ENCODE peak calls at places on chromosomes 3 and 15, in nine cellular contexts. E is H1, B is SJSA1, S is heart left ventricle, W is thyroid gland, I is right lobe of liver, D is aorta, L is adipocyte, Z is PC-9. X is an unnamed sample. For H3K27me3 and H3K36me3, the result is how much of the 10 kb centered on the place peaks cover.

GRCh38 chr15:97174886-97175540 is 785.5 kb upstream of the ARRDC4 start:
- DNase-seq in E (no peak), I (no peak), B (no peak), S (no peak), D (no peak), W (no peak), Z (no peak), L (no peak), X (no peak)

GRCh38 chr3:53252105-53252946 is 3.5 kb downstream of the TKT start:
- DNase-seq in W (peak), D (no peak), B (no peak), S (peak), L (no peak), I (no peak), E (no peak), Z (no peak), X (no peak)

GRCh38 chr3:152444029-152444641 is 175.4 kb downstream of the MBNL1 start:
- DNase-seq in E (no peak), B (peak), Z (no peak), W (no peak), D (no peak), S (no peak), I (no peak), L (peak), X (no peak)

GRCh38 chr15:55322452-55322851 is 3.4 kb downstream of the PIGB start:
- DNase-seq in L (no peak), Z (no peak), W (no peak), I (no peak), S (no peak), B (no peak), D (no peak), E (no peak), X (no peak)

GRCh38 chr3:85151555-85151954 is 192.8 kb downstream of the CADM2 start:
- DNase-seq in Z (no peak), L (no peak), D (no peak), S (no peak), E (no peak), W (no peak), B (no peak), I (no peak), X (no peak)

GRCh38 chr3:170421147-170421641 is 2.5 kb downstream of the CLDN11 start:
- DNase-seq in B (no peak), Z (no peak), I (no peak), L (peak), D (no peak), S (no peak), W (peak), E (no peak), X (no peak)

GRCh38 chr15:75676688-75677475 is 29.2 kb downstream of the SNX33 start:
- DNase-seq in Z (no peak), D (no peak), L (no peak), B (no peak), S (no peak), I (no peak), W (no peak), E (no peak), X (no peak)

GRCh38 chr15:75842722-75843617 is at the start of gene UBE2Q2:
- DNase-seq in E (peak), I (peak), Z (peak), W (peak), B (peak), L (peak), S (peak), D (peak), X (peak)

GRCh38 chr15:58559904-58560588 is 128.3 kb downstream of the LIPC start:
- DNase-seq in E (no peak), B (no peak), W (no peak), Z (no peak), S (no peak), I (no peak), D (no peak), L (no peak), X (no peak)

GRCh38 chr15:92123848-92124631 is 269.6 kb upstream of the ST8SIA2 start:
- DNase-seq in W (no peak), S (no peak), D (no peak), E (no peak), L (no peak), I (no peak), B (no peak), Z (no peak), X (no peak)

GRCh38 chr3:102194760-102195159 is 240.1 kb upstream of the ZPLD1 start:
- DNase-seq in L (no peak), B (no peak), I (no peak), Z (no peak), W (no peak), S (no peak), E (no peak), D (no peak), X (no peak)

GRCh38 chr3:187767266-187768032 is 22.2 kb upstream of the BCL6 start:
- DNase-seq in B (no peak), I (no peak), Z (no peak), S (no peak), W (no peak), E (no peak), D (no peak), L (peak), X (peak)

GRCh38 chr3:56917740-56918568 is 116.2 kb upstream of the ARHGEF3 start:
- DNase-seq in L (no peak), D (no peak), I (no peak), W (no peak), E (no peak), S (no peak), B (no peak), Z (no peak), X (no peak)

GRCh38 chr15:77851086-77851485 is 218.4 kb upstream of the LINGO1 start:
- DNase-seq in B (no peak), L (no peak), E (no peak), D (peak), W (no peak), I (no peak), Z (no peak), S (no peak), X (no peak)

GRCh38 chr15:77853910-77854309 is 221.2 kb upstream of the LINGO1 start:
- DNase-seq in W (no peak), L (no peak), S (no peak), Z (no peak), D (peak), I (no peak), E (no peak), B (no peak), X (no peak)

GRCh38 chr15:77851696-77852095 is 219.0 kb upstream of the LINGO1 start:
- DNase-seq in I (no peak), L (no peak), Z (no peak), E (no peak), D (peak), S (no peak), B (no peak), W (peak), X (peak)

GRCh38 chr15:77852241-77853007 is 219.7 kb upstream of the LINGO1 start:
- DNase-seq in B (no peak), S (no peak), Z (no peak), D (peak), L (no peak), E (no peak), W (no peak), I (no peak), X (no peak)

DNA sequence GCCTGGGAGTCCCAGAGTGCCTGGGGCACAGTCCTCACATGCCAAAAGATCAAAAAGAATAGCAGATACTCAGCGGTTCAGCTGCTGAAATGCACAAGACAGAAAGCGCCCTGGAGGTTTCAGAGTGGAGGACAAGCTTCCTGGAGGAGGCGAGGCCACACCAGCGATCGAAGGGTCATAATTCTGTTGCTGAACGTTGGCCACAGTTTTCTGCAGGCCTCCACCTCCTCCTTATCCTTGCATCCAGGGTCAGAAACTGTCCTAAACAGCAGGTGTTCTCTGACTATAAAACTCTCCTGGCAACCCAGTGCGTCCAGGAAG is 220.3 kb upstream of the LINGO1 start:
- DNase-seq in Z (no peak), L (no peak), S (no peak), I (no peak), B (no peak), D (no peak), W (no peak), E (no peak), X (no peak)
- H3K27me3 ChIP-seq in Z (half or more), L (half or more), S (under half), I (under half), B (under half), D (under half), W (under half), E (under half), X (under half)

GRCh38 chr3:171790574-171790897 is 19.7 kb downstream of the PLD1 start:
- DNase-seq in W (no peak), I (no peak), L (no peak), Z (no peak), B (no peak), E (no peak), D (no peak), S (no peak), X (no peak)

GRCh38 chr3:171786997-171787396 is 23.3 kb downstream of the PLD1 start:
- DNase-seq in Z (no peak), W (no peak), S (no peak), L (no peak), B (no peak), I (no peak), E (no peak), D (no peak), X (no peak)

GRCh38 chr3:171789759-171790505 is 20.4 kb downstream of the PLD1 start:
- DNase-seq in Z (no peak), S (no peak), L (no peak), W (no peak), E (no peak), I (no peak), B (no peak), D (no peak), X (no peak)

GRCh38 chr3:171790898-171791694 is 19.2 kb downstream of the PLD1 start:
- DNase-seq in Z (no peak), I (no peak), D (no peak), E (no peak), L (no peak), B (no peak), S (no peak), W (no peak), X (no peak)

DNA sequence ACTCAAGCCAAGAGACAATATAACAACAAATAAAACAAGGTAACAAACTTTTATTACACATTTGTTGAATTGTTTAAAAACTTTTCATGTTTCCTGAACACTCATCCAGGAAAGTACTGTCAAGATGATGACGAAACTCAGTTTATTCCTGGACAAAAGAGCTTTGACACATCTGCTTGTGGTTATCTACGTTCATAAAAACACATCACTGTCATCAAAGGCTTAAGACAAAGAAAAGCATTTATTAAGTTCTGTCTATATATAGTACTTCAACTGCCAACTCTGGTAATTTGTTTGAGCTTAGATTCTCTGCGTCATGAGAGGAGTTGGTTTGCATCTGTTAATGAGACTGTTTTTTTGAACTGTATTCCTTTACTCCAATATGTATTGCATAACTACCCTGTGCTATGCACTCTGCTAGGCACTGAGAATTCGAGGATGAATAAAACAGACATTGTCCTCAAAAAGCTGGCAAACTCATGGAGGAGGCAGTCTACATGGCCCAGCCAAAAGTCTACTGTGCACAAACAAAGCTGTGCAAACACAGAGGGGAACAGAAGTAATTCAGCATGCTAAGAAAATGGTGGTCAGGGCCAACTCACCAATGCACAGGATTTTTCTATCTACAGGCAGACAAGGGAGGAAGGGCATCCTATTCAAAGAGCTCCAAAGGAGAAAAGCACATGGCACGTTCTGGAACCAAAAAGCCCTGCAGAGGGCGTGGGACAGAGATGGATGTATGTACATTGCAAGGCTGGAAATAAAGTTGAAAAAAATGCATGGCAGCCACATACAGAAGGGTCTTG is 21.5 kb downstream of the PLD1 start:
- DNase-seq in B (peak), E (no peak), L (peak), D (no peak), W (no peak), I (no peak), S (no peak), Z (no peak), X (no peak)
- H3K4me3 ChIP-seq in B (no peak), E (no peak), L (no peak), D (no peak), W (no peak), I (no peak), S (no peak), Z (no peak), X (no peak)

DNA sequence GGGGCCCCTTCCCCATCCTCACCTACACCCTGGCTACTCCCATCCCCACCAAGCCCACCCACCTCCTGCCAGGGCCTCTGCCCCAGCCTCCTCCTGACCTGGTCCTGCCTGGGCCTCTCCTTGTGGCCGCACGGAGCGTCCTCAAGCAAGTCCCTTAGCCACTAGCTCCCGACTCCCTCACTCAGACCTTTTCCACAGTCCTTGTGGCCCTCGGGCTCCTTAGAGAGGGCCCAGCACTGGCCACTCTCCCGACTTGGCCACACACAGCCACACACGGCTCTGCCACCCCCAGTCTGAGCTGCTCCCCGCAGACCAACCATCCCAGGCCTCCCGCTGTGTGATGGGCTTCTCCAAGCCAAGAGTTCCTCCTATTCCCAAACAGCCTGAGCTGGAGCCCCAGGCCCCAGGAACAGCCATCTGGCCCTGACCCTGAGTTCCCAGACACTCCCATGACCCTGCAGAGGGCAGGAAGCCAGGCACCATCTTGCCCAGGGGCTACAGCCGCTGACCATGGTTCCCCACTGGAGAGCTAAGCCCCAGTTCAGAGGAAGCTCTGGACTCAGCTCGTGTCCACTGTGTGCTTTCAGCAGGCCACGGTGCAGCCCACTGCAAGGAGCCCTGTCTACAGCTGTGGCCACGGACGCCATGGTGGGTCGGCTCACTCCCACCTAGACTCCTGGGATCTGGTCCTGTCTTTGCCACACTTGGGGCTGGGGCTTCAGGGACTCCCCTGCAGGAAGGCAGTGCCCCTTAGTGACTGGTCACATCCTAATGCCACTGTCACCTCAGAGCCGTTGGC is 7.0 kb upstream of the RAB43 start:
- DNase-seq in Z (no peak), W (no peak), E (no peak), I (no peak), L (no peak), D (no peak), S (no peak), B (no peak), X (no peak)
- H3K36me3 ChIP-seq in Z (under half), W (half or more), E (under half), I (under half), L (half or more), D (under half), S (half or more), B (under half), X (under half)

DNA sequence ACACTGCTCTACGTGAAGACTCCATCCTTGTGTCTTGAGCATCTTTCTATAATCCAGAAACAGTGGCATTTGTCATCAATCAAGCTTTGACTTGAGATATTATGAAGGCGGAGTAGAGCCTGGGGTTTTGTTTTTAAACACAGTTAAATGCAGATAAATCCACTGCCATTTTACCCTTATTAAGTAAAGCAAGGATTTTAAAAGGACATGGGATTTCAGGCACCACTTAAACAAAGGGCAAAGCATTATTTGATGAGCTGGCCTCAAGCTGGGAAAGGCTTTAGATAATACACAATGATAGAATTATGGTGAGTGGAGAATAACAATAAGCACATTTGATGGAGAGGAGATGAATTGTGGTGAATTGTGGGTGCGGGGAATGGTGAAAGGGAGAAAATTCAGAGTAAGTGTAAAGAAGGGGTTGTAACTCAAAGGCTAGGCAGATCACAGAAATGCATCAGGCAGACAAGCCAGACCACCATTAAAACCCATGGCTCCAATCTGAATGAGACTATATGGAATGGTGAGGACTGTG is 54.9 kb upstream of the GLCE start:
- DNase-seq in I (no peak), Z (no peak), S (no peak), L (no peak), B (no peak), E (no peak), W (no peak), D (no peak), X (no peak)
- H3K27me3 ChIP-seq in I (under half), Z (under half), S (under half), L (half or more), B (under half), E (under half), W (under half), D (under half), X (under half)

GRCh38 chr3:48469046-48469915 is 22.7 kb downstream of the ATRIP start:
- DNase-seq in B (no peak), S (no peak), D (no peak), E (no peak), Z (no peak), I (peak), L (no peak), W (no peak), X (no peak)
- H3K4me3 ChIP-seq in B (no peak), S (no peak), D (no peak), E (no peak), Z (no peak), I (no peak), L (no peak), W (no peak), X (no peak)

GRCh38 chr15:40190591-40190990 is 29.7 kb downstream of the BUB1B start:
- DNase-seq in E (no peak), W (no peak), D (no peak), L (peak), Z (no peak), S (no peak), I (no peak), B (no peak), X (peak)
- H3K36me3 ChIP-seq in E (half or more), W (under half), D (under half), L (under half), Z (under half), S (under half), I (under half), B (half or more), X (half or more)

GRCh38 chr15:67824900-67825879 is at the start of gene SKOR1:
- DNase-seq in D (peak), Z (no peak), L (peak), E (peak), W (no peak), S (peak), B (no peak), I (no peak), X (peak)
- H3K27me3 ChIP-seq in D (under half), Z (under half), L (half or more), E (half or more), W (half or more), S (half or more), B (half or more), I (half or more), X (half or more)

GRCh38 chr3:73621388-73621787 is 3.4 kb downstream of the PDZRN3 start:
- DNase-seq in L (peak), B (no peak), E (no peak), D (no peak), I (no peak), W (no peak), S (peak), Z (no peak), X (peak)
- H3K4me3 ChIP-seq in L (peak), B (no peak), E (no peak), D (peak), I (no peak), W (no peak), S (peak), Z (no peak), X (peak)

GRCh38 chr3:99751649-99752048 is 66.0 kb upstream of the CMSS1 start:
- DNase-seq in I (no peak), W (no peak), B (peak), S (no peak), L (peak), D (no peak), Z (no peak), E (no peak), X (no peak)
- H3K36me3 ChIP-seq in I (under half), W (under half), B (under half), S (under half), L (under half), D (under half), Z (under half), E (under half), X (under half)

X was measured in MG63.